ENCODE peak calls at places on chromosomes 12 and 14, in four cellular contexts. Q, F, H and W are unnamed samples.

GRCh38 chr12:115659422-115659821 is 618.1 kb downstream of the MED13L start:
- DNase-seq in F (no peak), H (no peak), Q (no peak), W (no peak)

GRCh38 chr12:26283617-26284016 is 88.2 kb downstream of the SSPN start:
- DNase-seq in F (no peak), Q (no peak), H (no peak), W (no peak)

GRCh38 chr14:93333631-93334095 is 827 bp upstream of the BTBD7 start:
- DNase-seq in H (no peak), Q (no peak), F (no peak), W (no peak)

GRCh38 chr12:46523863-46524770 is 151.5 kb upstream of the SLC38A2 start:
- DNase-seq in Q (no peak), F (no peak), H (peak), W (no peak)

GRCh38 chr14:28767851-28768548 is 1.4 kb downstream of the FOXG1 start:
- DNase-seq in Q (no peak), F (no peak), H (no peak), W (no peak)

GRCh38 chr12:5796171-5797091 is 148.6 kb downstream of the ANO2 start:
- DNase-seq in H (no peak), F (peak), Q (no peak), W (no peak)

GRCh38 chr12:109308534-109309440 is at the start of gene FOXN4:
- DNase-seq in H (no peak), F (no peak), Q (no peak), W (no peak)

GRCh38 chr14:31025335-31026075 is at the start of gene AP4S1:
- DNase-seq in H (peak), Q (peak), F (peak), W (peak)

GRCh38 chr14:39396448-39396847 is 35.8 kb downstream of the FBXO33 start:
- DNase-seq in Q (no peak), H (no peak), F (no peak), W (no peak)

GRCh38 chr12:77402726-77403125 is 337.4 kb upstream of the E2F7 start:
- DNase-seq in H (no peak), Q (no peak), F (no peak), W (no peak)

GRCh38 chr12:93526786-93527428 is 45.6 kb upstream of the SOCS2 start:
- DNase-seq in H (no peak), F (peak), Q (no peak), W (no peak)

GRCh38 chr14:36517242-36518030 is 2.6 kb downstream of the NKX2-1 start:
- DNase-seq in H (no peak), Q (no peak), F (no peak), W (no peak)

GRCh38 chr14:31420013-31420318 is 384 bp downstream of the HEATR5A start:
- DNase-seq in F (peak), Q (peak), H (peak), W (peak)

GRCh38 chr12:132237772-132238486 is 91.5 kb downstream of the GALNT9 start:
- DNase-seq in F (no peak), H (no peak), Q (no peak), W (no peak)

GRCh38 chr12:132246997-132247717 is 82.2 kb downstream of the GALNT9 start:
- DNase-seq in F (no peak), Q (no peak), H (no peak), W (no peak)

GRCh38 chr14:91250912-91251311 is 6.4 kb upstream of the GPR68 start:
- DNase-seq in Q (no peak), H (peak), F (no peak), W (no peak)

DNA sequence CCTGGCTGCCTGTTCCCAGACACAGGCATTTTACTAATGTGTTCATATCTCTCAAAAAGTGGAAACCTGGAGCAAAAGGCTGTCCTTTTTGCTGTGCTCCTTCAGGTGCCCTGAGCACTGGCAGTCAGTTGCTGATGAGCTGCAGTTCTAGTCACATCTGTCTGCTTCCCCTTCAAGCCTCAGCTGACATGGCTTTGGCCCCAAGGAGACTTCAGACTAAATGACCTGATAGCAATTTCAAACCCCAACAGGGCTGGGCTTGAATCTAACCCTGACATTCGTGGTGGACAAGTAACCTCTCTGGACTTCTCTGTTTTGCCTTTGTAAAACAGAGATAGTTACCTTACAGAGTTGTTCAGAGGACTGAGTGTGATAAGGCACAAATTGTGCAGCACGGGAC is 5.7 kb downstream of the SERPINA9 start:
- DNase-seq in F (no peak), H (no peak), Q (no peak), W (no peak)
- TF ChIP-seq CTCF in F (no peak), H (no peak), Q (no peak), W (no peak)

GRCh38 chr14:96264200-96264553 is 8.2 kb downstream of the BDKRB1 start:
- DNase-seq in F (no peak), H (no peak), Q (no peak), W (no peak)

GRCh38 chr14:96260341-96260821 is 4.4 kb downstream of the BDKRB1 start:
- DNase-seq in H (no peak), F (no peak), Q (no peak), W (no peak)

GRCh38 chr14:96263347-96264199 is 7.6 kb downstream of the BDKRB1 start:
- DNase-seq in Q (peak), H (no peak), F (no peak), W (no peak)

GRCh38 chr14:96261053-96261452 is 5.0 kb downstream of the BDKRB1 start:
- DNase-seq in H (no peak), Q (no peak), F (no peak), W (no peak)

GRCh38 chr14:96261772-96262485 is 5.9 kb downstream of the BDKRB1 start:
- DNase-seq in Q (no peak), H (no peak), F (no peak), W (no peak)
- TF ChIP-seq CTCF in Q (no peak), H (no peak), F (no peak), W (no peak)

GRCh38 chr14:104770851-104771272 is 17.9 kb downstream of the SIVA1 start:
- DNase-seq in F (no peak), H (no peak), Q (no peak), W (no peak)
- TF ChIP-seq CTCF in F (peak), H (peak), Q (no peak), W (peak)

DNA sequence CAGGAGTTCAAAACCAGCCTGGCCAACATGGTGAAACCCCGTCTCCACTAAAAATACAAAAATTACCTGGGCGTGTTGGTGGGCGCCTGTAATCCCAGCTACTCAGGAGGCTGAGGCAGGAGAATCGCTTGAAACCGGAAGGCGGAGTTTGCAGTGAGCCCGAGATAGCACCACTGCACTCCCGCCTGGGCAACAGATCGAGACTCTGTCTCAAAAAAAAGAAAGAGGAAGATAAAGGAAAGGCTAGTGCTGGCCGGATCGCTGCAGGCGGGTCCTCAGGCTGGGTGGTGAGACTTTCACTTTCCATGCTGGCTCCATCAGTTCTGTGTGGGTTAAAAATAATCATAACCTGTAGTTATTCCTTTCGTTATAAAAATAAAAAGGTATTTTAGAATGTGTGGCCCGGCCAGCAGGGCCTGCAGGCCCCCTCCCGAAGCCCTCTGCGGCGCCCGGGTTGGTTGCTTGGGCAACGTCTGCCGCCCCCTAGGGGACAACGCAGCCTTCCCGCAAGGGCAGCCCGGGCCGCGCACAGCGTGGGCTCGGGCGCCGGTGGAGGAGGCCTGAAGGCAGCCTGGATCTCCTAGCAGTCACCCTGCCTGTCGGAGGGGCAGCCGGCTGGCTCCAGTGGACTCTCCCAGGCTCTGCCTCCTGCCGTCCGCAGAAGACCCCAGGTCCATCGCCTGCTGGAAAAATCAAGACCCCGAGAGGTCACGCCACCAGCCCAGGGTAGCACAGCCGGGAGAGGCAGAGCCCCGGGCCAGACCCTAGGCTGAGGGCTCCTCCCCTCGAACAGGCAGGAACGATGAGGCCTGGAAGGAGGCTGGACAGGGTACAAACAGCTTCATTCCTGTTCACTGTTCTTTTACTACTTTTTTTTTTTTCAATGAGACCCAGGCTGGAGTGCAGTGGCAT is 5.0 kb upstream of the SLC25A47 start:
- DNase-seq in F (peak), H (peak), Q (peak), W (peak)
- TF ChIP-seq CTCF in F (peak), H (peak), Q (peak), W (peak)

GRCh38 chr12:49282302-49282701 is 12.6 kb upstream of the PRPH start:
- DNase-seq in H (no peak), Q (no peak), F (no peak), W (no peak)

GRCh38 chr12:49279706-49280159 is 14.9 kb downstream of the TUBA1C start:
- DNase-seq in H (no peak), Q (no peak), F (no peak), W (no peak)

GRCh38 chr12:49284672-49285071 is 10.3 kb upstream of the PRPH start:
- DNase-seq in H (no peak), F (no peak), Q (no peak), W (no peak)

GRCh38 chr12:49287876-49288275 is 7.1 kb upstream of the PRPH start:
- DNase-seq in F (no peak), Q (no peak), H (no peak), W (no peak)

DNA sequence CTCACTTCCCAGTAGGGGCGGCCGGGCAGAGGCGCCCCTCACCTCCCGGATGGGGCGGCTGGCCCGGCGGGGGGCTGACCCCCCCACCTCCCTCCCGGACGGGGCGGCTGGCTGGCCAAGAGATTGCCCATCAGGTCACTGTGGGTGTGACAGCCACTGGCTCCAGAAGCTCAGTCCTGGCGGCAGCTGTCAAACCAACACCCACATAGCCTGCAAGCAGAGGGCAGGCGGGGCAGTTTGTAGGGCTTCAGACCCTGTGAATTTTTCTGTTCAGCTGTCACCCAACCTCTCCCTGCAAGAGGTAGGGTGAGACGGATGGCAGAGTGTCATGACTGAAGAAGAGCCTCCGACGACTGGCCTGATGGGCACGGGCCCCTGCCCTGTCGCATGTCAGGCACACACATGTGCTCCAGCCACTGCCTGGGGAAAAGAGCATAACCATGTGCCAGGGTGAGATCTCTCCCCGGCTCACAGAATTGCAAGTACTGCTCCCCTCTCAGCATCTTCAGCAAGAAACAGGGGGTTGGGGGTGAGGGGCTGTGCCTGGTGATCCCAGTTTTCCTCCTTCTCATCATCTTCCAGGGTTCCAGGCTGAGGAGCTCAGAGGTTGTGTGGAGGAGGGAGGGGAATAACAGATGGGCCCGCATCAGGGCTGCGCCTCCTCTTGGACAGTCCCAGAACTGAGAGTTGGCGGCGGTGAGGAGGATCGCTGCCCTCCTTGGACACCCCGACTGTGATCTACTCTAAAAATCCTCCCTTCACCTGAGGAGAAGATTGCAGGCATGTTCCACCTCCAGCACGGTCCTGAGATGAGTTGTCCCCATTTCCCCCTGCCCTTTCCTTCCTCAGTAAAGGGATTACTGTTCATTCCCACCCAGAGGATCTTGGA is 11.2 kb upstream of the PRPH start:
- DNase-seq in H (no peak), Q (no peak), F (no peak), W (no peak)
- TF ChIP-seq CTCF in H (no peak), Q (no peak), F (no peak), W (no peak)

DNA sequence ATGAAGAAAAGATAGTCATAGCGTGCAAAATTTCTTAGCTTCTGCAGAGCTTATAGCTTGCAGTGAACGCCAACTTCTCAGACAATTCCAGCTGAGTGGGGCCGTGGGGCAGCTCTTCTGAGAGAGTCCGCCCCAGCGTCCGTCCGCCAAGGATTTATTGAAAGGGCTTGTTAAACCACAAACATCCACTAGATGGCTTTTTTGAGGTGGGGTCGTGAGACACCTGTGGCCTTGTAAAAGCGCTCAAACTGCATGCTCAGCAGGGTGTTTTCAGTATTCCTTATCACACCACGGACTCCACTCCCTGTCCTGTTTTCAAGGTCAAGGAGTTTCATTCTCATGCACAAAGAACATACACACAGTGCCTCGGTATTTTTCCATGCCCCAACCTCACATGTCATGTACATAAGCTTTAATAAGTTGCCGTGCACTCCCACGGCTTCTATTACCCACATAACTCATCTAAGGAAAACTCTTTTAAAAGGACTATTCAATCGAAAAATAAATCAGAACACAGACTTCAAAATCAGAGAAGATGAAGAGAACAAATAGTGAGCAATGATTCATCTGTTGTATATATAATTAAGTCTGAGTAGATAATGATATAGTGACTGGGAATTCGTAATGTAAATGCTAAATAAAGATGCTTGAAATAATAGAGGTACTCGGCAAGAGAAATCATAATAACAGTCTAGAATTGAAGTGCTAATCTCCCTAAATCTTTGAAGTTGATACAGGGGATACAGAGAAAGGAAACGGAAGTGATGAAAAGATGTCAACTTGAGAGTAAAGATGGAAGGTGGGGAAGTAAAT is 46.7 kb downstream of the WBP11 start:
- DNase-seq in Q (no peak), F (peak), H (no peak), W (no peak)
- TF ChIP-seq CTCF in Q (no peak), F (peak), H (no peak), W (peak)

GRCh38 chr12:53481957-53482586 is 17.2 kb downstream of the MAP3K12 start:
- DNase-seq in Q (no peak), F (no peak), H (no peak), W (peak)
- TF ChIP-seq CTCF in Q (no peak), F (no peak), H (peak), W (no peak)

DNA sequence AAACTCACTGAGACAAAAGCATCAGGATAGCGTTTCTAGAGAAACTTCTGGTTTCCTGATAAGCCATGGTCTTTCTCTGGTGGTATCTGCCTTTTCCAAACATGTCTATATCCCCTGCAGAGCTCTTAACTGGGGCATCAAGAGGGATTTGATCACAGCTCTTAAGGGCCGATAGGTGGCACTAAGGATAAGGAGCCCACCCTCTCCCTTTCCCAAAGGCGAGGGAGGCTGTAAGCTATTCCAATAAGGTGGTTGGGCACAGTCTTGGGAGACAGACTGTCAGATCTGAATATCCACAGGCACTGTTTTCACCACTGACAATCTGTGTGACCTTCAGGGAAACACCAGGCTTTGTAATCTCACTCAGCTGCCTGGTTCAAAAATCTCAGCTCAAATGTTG is 206.0 kb downstream of the ADGRD1 start:
- DNase-seq in H (no peak), F (no peak), Q (no peak), W (no peak)
- TF ChIP-seq CTCF in H (no peak), F (no peak), Q (no peak), W (no peak)

GRCh38 chr14:34982421-34983147 is at the start of gene SRP54:
- DNase-seq in Q (peak), H (peak), F (peak), W (peak)
- TF ChIP-seq CTCF in Q (peak), H (peak), F (no peak), W (peak)